ENCODE peak calls at places on chromosomes 12 and 14, in six cellular contexts. D, K, M, Z, C and L are unnamed samples.

GRCh38 chr12:89244536-89244935 is 107.8 kb downstream of the DUSP6 start:
- DNase-seq in D (no peak), Z (no peak), K (peak; percentile 64), M (no peak), C (peak; percentile 72), L (peak; percentile 47)

GRCh38 chr14:53062856-53063255 is 90.3 kb downstream of the DDHD1 start:
- DNase-seq in M (no peak), C (no peak), D (no peak), Z (no peak), K (peak; percentile 70), L (no peak)

GRCh38 chr14:22151091-22151490 is 437.9 kb downstream of the DAD1 start:
- DNase-seq in C (no peak), Z (no peak), D (no peak), K (no peak), M (no peak), L (no peak)

GRCh38 chr12:604956-605355 is 58.3 kb downstream of the NINJ2 start:
- DNase-seq in D (no peak), Z (no peak), M (no peak), K (no peak), C (no peak), L (no peak)

GRCh38 chr14:73227812-73228781 is 9.2 kb upstream of the PAPLN start:
- DNase-seq in C (peak; percentile 27), D (peak; percentile 60), Z (no peak), K (peak; percentile 95), M (no peak), L (peak; percentile 92)

GRCh38 chr12:30985814-30986452 is 59.4 kb downstream of the TSPAN11 start:
- DNase-seq in Z (peak; percentile 44), K (peak; percentile 40), M (peak; percentile 38), D (peak; percentile 85), C (peak; percentile 70), L (peak; percentile 67)

GRCh38 chr14:104388011-104388521 is 191.5 kb upstream of the C14orf180 start:
- DNase-seq in Z (no peak), C (no peak), K (no peak), D (peak; percentile 18), M (no peak), L (no peak)

GRCh38 chr12:19002192-19002591 is 127.3 kb upstream of the PLEKHA5 start:
- DNase-seq in C (no peak), D (no peak), K (no peak), Z (no peak), M (no peak), L (no peak)

GRCh38 chr14:96086574-96087077 is 47.5 kb downstream of the C14orf132 start:
- DNase-seq in K (peak; percentile 25), C (no peak), D (no peak), M (no peak), Z (no peak), L (peak; percentile 79)

GRCh38 chr12:108845696-108846095 is 11.7 kb downstream of the SSH1 start:
- DNase-seq in M (no peak), C (no peak), D (no peak), K (no peak), Z (no peak), L (no peak)

GRCh38 chr12:51811203-51811805 is 37.2 kb downstream of the FIGNL2 start:
- DNase-seq in C (no peak), M (no peak), D (no peak), K (no peak), Z (no peak), L (no peak)

GRCh38 chr14:102325791-102326345 is 6.3 kb downstream of the ZNF839 start:
- DNase-seq in M (no peak), K (no peak), C (no peak), Z (no peak), D (no peak), L (no peak)

GRCh38 chr12:105769486-105769885 is 369.3 kb downstream of the NUAK1 start:
- DNase-seq in Z (no peak), D (no peak), C (no peak), M (no peak), K (peak; percentile 13), L (no peak)

GRCh38 chr12:14949631-14950030 is 11.3 kb upstream of the ERP27 start:
- DNase-seq in C (no peak), K (no peak), Z (no peak), M (no peak), D (no peak), L (no peak)

GRCh38 chr14:105480165-105480564 is 5.5 kb downstream of the CRIP2 start:
- DNase-seq in C (no peak), M (no peak), D (no peak), K (no peak), Z (no peak), L (no peak)
- H3K4me1 ChIP-seq in C (peaks cover 9% of the 10 kb centered on the region), M (peaks cover 51% of the 10 kb centered on the region), D (no peaks in the 10 kb centered on the region), K (peaks cover 29% of the 10 kb centered on the region), Z (peaks cover 36% of the 10 kb centered on the region), L (peaks cover 20% of the 10 kb centered on the region)

GRCh38 chr14:77786148-77786547 is 13.8 kb upstream of the ADCK1 start:
- DNase-seq in C (no peak), K (no peak), M (no peak), Z (no peak), D (no peak), L (no peak)

GRCh38 chr14:77782202-77782601 is 17.7 kb upstream of the ADCK1 start:
- DNase-seq in K (peak; percentile 39), Z (no peak), D (no peak), C (no peak), M (no peak), L (no peak)
- H2AK5ac ChIP-seq in K (no peak overlapping the region), Z (no peak overlapping the region), D (no peak overlapping the region), C (no peak overlapping the region), M (no peak overlapping the region), L (no peak overlapping the region)

GRCh38 chr12:118060301-118061010 is 523 bp downstream of the WSB2 start:
- DNase-seq in K (no peak), M (no peak), Z (no peak), D (peak; percentile 34), C (no peak), L (no peak)
- H2BK120ac ChIP-seq in K (peak overlapping the region; percentile 85), M (no peak overlapping the region), Z (no peak overlapping the region), D (no peak overlapping the region), C (peak overlapping the region; percentile 98), L (peak overlapping the region; percentile 21)

GRCh38 chr12:120539303-120539702 is 5.1 kb downstream of the RNF10 start:
- DNase-seq in C (no peak), M (no peak), K (peak; percentile 55), Z (no peak), D (no peak), L (no peak)

GRCh38 chr12:120536064-120536791 is 2.1 kb downstream of the RNF10 start:
- DNase-seq in Z (no peak), C (no peak), M (no peak), D (no peak), K (no peak), L (peak; percentile 35)

GRCh38 chr12:120538281-120539156 is 4.4 kb downstream of the RNF10 start:
- DNase-seq in D (no peak), C (no peak), Z (no peak), M (no peak), K (peak; percentile 53), L (peak; percentile 22)

GRCh38 chr12:120542166-120542565 is 8.0 kb downstream of the RNF10 start:
- DNase-seq in D (no peak), M (no peak), C (no peak), Z (no peak), K (no peak), L (no peak)

DNA sequence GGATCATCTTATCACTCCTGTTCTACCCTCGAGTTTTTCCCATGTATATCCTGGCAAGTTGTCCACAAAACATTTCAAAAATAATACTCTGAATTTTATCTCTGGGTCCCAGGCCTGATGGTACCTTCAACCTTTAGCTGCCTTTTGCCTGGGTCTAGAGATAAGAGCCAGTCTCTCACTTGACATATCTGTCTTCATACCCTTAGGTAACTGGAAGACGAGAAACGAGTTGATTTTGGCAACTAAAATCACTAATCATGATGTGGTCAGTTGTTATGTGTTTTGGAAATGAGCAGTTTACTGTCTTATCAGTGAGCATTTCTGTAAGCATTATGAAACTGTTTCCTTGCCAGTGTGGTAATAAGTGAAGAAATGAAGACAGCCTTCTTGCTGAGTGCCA is 6.3 kb downstream of the RNF10 start:
- DNase-seq in Z (no peak), C (no peak), K (peak; percentile 45), M (no peak), D (no peak), L (peak; percentile 44)
- H3K4me1 ChIP-seq in Z (peaks cover 6% of the 10 kb centered on the region), C (peaks cover 4% of the 10 kb centered on the region), K (peaks cover 9% of the 10 kb centered on the region), M (peaks cover 6% of the 10 kb centered on the region), D (no peaks in the 10 kb centered on the region), L (peaks cover 6% of the 10 kb centered on the region)

GRCh38 chr12:25361511-25361910 is 110.8 kb upstream of the KRAS start:
- DNase-seq in M (no peak), K (no peak), C (peak; percentile 65), Z (no peak), D (no peak), L (peak; percentile 64)
- H2AK5ac ChIP-seq in M (no peak overlapping the region), K (no peak overlapping the region), C (no peak overlapping the region), Z (no peak overlapping the region), D (no peak overlapping the region), L (no peak overlapping the region)

GRCh38 chr14:86798330-86798729 is 1194.7 kb downstream of the GALC start:
- DNase-seq in C (no peak), M (no peak), K (peak; percentile 16), D (no peak), Z (no peak), L (no peak)

GRCh38 chr14:86796221-86797074 is 1196.5 kb downstream of the GALC start:
- DNase-seq in K (peak; percentile 23), D (no peak), Z (no peak), M (no peak), C (no peak), L (no peak)

GRCh38 chr14:86794689-86795088 is 1198.3 kb downstream of the GALC start:
- DNase-seq in D (no peak), C (no peak), Z (no peak), K (no peak), M (no peak), L (no peak)

GRCh38 chr14:86799244-86799647 is 1193.7 kb downstream of the GALC start:
- DNase-seq in K (peak; percentile 98), C (no peak), D (no peak), Z (no peak), M (no peak), L (peak; percentile 23)

DNA sequence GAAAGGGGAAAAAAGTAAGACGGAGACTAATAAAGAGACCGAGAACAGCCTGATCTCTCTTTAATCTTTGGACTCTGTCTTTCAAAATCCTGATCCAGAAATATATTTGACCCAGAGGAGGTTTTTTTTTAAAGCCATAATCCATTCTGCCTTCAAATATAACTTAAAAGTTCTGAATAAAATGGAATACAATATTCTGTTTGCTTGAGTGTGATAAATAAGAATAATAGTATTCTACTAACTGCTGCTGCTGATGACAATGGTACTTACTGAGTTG is 1196.0 kb downstream of the GALC start:
- DNase-seq in D (no peak), Z (no peak), C (no peak), K (no peak), M (no peak), L (no peak)
- H2BK120ac ChIP-seq in D (no peak overlapping the region), Z (no peak overlapping the region), C (no peak overlapping the region), K (peak overlapping the region; percentile 97), M (no peak overlapping the region), L (no peak overlapping the region)